ENCODE peak calls at places on chromosome 7, in seven cellular contexts. X, H, U, E, Q, N and I are unnamed samples.

GRCh38 chr7:138556771-138557484 is 96.9 kb downstream of the TRIM24 start:
- DNase-seq in U (no peak), H (no peak), Q (no peak), X (no peak), N (no peak), E (no peak), I (no peak)

GRCh38 chr7:33130184-33130583 is 820 bp downstream of the BBS9 start:
- DNase-seq in X (no peak), Q (no peak), E (no peak), H (no peak), N (no peak), U (no peak), I (no peak)

GRCh38 chr7:75727881-75728592 is 10.7 kb downstream of the HIP1 start:
- DNase-seq in H (peak), E (peak), X (no peak), Q (no peak), N (no peak), U (no peak), I (peak)

GRCh38 chr7:26155531-26156375 is 3.8 kb downstream of the NFE2L3 start:
- DNase-seq in X (no peak), Q (no peak), U (no peak), H (no peak), N (no peak), E (no peak), I (peak)

GRCh38 chr7:37428681-37429434 is 19.8 kb downstream of the ELMO1 start:
- DNase-seq in Q (no peak), E (no peak), H (no peak), N (no peak), X (no peak), U (no peak), I (no peak)

GRCh38 chr7:38070718-38071117 is 107.3 kb upstream of the STARD3NL start:
- DNase-seq in E (no peak), Q (no peak), N (no peak), U (no peak), X (no peak), H (no peak), I (no peak)

GRCh38 chr7:116910367-116910766 is 42.9 kb upstream of the ST7 start:
- DNase-seq in H (no peak), N (no peak), U (no peak), X (no peak), E (no peak), Q (no peak), I (no peak)

GRCh38 chr7:70749831-70750230 is 382.1 kb upstream of the GALNT17 start:
- DNase-seq in E (no peak), U (no peak), H (no peak), N (no peak), Q (no peak), X (no peak), I (no peak)

GRCh38 chr7:24755541-24756416 is 1.5 kb downstream of the GSDME start:
- DNase-seq in N (peak), U (no peak), H (no peak), X (no peak), Q (no peak), E (no peak), I (no peak)

GRCh38 chr7:97002555-97003261 is 2.6 kb upstream of the DLX6 start:
- DNase-seq in N (no peak), H (no peak), U (no peak), X (no peak), Q (no peak), E (no peak), I (no peak)

GRCh38 chr7:71206183-71206582 is 74.2 kb downstream of the GALNT17 start:
- DNase-seq in X (no peak), U (no peak), H (no peak), E (no peak), N (no peak), Q (no peak), I (no peak)

GRCh38 chr7:12770227-12770975 is 83.0 kb downstream of the ARL4A start:
- DNase-seq in E (peak), H (no peak), X (no peak), N (no peak), Q (no peak), U (no peak), I (no peak)

GRCh38 chr7:156028521-156028920 is 216.3 kb upstream of the SHH start:
- DNase-seq in U (no peak), H (no peak), X (no peak), N (no peak), Q (no peak), E (no peak), I (no peak)

GRCh38 chr7:22651534-22652243 is 75.3 kb upstream of the IL6 start:
- DNase-seq in N (no peak), H (no peak), X (no peak), U (no peak), E (no peak), Q (no peak), I (no peak)

GRCh38 chr7:105257338-105257737 is 131.4 kb downstream of the SRPK2 start:
- DNase-seq in U (no peak), X (no peak), H (no peak), N (no peak), Q (no peak), E (peak), I (no peak)

GRCh38 chr7:140616328-140616727 is 24.3 kb downstream of the DENND2A start:
- DNase-seq in U (no peak), Q (no peak), E (no peak), X (no peak), N (no peak), H (no peak), I (no peak)

GRCh38 chr7:114082934-114083647 is 164.3 kb upstream of the PPP1R3A start:
- DNase-seq in E (no peak), X (no peak), U (peak), H (no peak), Q (no peak), N (no peak), I (peak)

GRCh38 chr7:71320916-71321315 is 189.0 kb downstream of the GALNT17 start:
- DNase-seq in X (no peak), Q (no peak), H (no peak), N (no peak), U (no peak), E (no peak), I (no peak)

GRCh38 chr7:2066251-2066919 is 166.4 kb downstream of the MAD1L1 start:
- DNase-seq in X (no peak), U (no peak), H (no peak), N (no peak), Q (no peak), E (no peak), I (no peak)

GRCh38 chr7:68176974-68177373 is 1180.3 kb downstream of the TYW1 start:
- DNase-seq in E (peak), U (peak), Q (peak), H (no peak), N (no peak), X (peak), I (no peak)

GRCh38 chr7:32115831-32116230 is 45.6 kb upstream of the PDE1C start:
- DNase-seq in U (no peak), Q (no peak), N (no peak), X (no peak), H (no peak), E (no peak), I (no peak)

GRCh38 chr7:149771199-149771636 is 2.2 kb downstream of the ZNF467 start:
- DNase-seq in U (no peak), N (no peak), H (no peak), Q (no peak), E (no peak), X (no peak), I (no peak)